ENCODE peak calls at places on chromosomes 6 and 20, in four cellular contexts. B is breast epithelium, V is HL-60, Z is sigmoid colon. W is an unnamed sample. For H3K27me3, the result is how much of the 10 kb centered on the place peaks cover.

GRCh38 chr6:136717297-136717990 is 74.8 kb downstream of the MAP3K5 start:
- DNase-seq in B (no peak), V (no peak), Z (no peak), W (no peak)

GRCh38 chr6:56040271-56040670 is 164.9 kb upstream of the BMP5 start:
- DNase-seq in B (no peak), V (no peak), Z (no peak), W (no peak)

GRCh38 chr6:129416337-129416990 is 293.5 kb downstream of the ARHGAP18 start:
- DNase-seq in V (no peak), B (no peak), Z (no peak), W (no peak)

GRCh38 chr6:132322398-132322797 is 78.9 kb downstream of the MOXD1 start:
- DNase-seq in Z (no peak), V (no peak), B (no peak), W (no peak)

GRCh38 chr6:81304486-81304885 is 448.0 kb downstream of the TENT5A start:
- DNase-seq in V (no peak), B (no peak), Z (no peak), W (no peak)

GRCh38 chr6:104941694-104942177 is 15.2 kb upstream of the LIN28B start:
- DNase-seq in B (no peak), Z (no peak), V (no peak), W (no peak)

GRCh38 chr6:30714263-30714662 is 2.8 kb downstream of the MDC1 start:
- DNase-seq in B (no peak), V (no peak), Z (no peak), W (no peak)

GRCh38 chr6:37602360-37602759 is 95.3 kb downstream of the MDGA1 start:
- DNase-seq in V (no peak), B (no peak), Z (no peak), W (no peak)

GRCh38 chr20:19495905-19496703 is 262.0 kb upstream of the RIN2 start:
- DNase-seq in B (no peak), V (no peak), Z (no peak), W (no peak)

GRCh38 chr20:2595076-2595475 is 57.4 kb upstream of the NOP56 start:
- DNase-seq in B (no peak), V (no peak), Z (no peak), W (no peak)

GRCh38 chr6:113351183-113351834 is 505.8 kb upstream of the MARCKS start:
- DNase-seq in B (no peak), Z (no peak), V (no peak), W (no peak)

GRCh38 chr20:34544109-34544793 is 14.3 kb upstream of the MAP1LC3A start:
- DNase-seq in Z (no peak), V (no peak), B (no peak), W (no peak)

GRCh38 chr6:80725156-80725930 is 618.9 kb downstream of the BCKDHB start:
- DNase-seq in B (no peak), V (no peak), Z (no peak), W (peak)

GRCh38 chr6:45966797-45967196 is 48.9 kb downstream of the CLIC5 start:
- DNase-seq in Z (no peak), V (peak), B (no peak), W (no peak)

GRCh38 chr6:52610745-52611355 is 34.0 kb upstream of the TRAM2 start:
- DNase-seq in B (no peak), Z (no peak), V (no peak), W (no peak)

GRCh38 chr6:15534970-15535369 is 127.9 kb downstream of the DTNBP1 start:
- DNase-seq in Z (no peak), V (peak), B (no peak), W (no peak)

GRCh38 chr6:71419217-71419953 is 130.8 kb downstream of the OGFRL1 start:
- DNase-seq in Z (no peak), V (no peak), B (peak), W (peak)

GRCh38 chr6:106360989-106361430 is 493 bp downstream of the CRYBG1 start:
- DNase-seq in V (peak), Z (no peak), B (peak), W (no peak)

GRCh38 chr20:24685736-24686135 is 216.3 kb downstream of the SYNDIG1 start:
- DNase-seq in Z (peak), B (peak), V (no peak), W (peak)

GRCh38 chr6:13666194-13667105 is 45.2 kb downstream of the RANBP9 start:
- DNase-seq in V (peak), B (no peak), Z (no peak), W (no peak)

GRCh38 chr6:98823845-98824162 is 10.6 kb upstream of the POU3F2 start:
- DNase-seq in Z (no peak), B (no peak), V (no peak), W (no peak)

GRCh38 chr6:5425797-5426196 is 164.5 kb downstream of the FARS2 start:
- DNase-seq in Z (no peak), B (no peak), V (no peak), W (peak)

GRCh38 chr6:149995971-149996370 is 29.4 kb downstream of the RAET1L start:
- DNase-seq in B (no peak), Z (no peak), V (no peak), W (peak)

GRCh38 chr6:93790976-93791375 is 371.6 kb upstream of the EPHA7 start:
- DNase-seq in B (no peak), Z (no peak), V (no peak), W (no peak)

GRCh38 chr6:30200551-30201281 is 12.5 kb downstream of the TRIM26 start:
- DNase-seq in V (peak), Z (no peak), B (no peak), W (no peak)

GRCh38 chr6:15945593-15946159 is 183.2 kb upstream of the MYLIP start:
- DNase-seq in B (no peak), Z (no peak), V (no peak), W (no peak)

GRCh38 chr6:106870069-106870468 is 104.5 kb downstream of the CD24 start:
- DNase-seq in Z (no peak), V (no peak), B (no peak), W (no peak)

GRCh38 chr6:56984374-56984773 is 29.5 kb downstream of the BEND6 start:
- DNase-seq in Z (no peak), B (no peak), V (peak), W (no peak)

GRCh38 chr6:141165012-141165411 is 967.7 kb upstream of the GJE1 start:
- DNase-seq in V (no peak), Z (no peak), B (no peak), W (no peak)

GRCh38 chr6:54282186-54282585 is 26.1 kb upstream of the TINAG start:
- DNase-seq in V (no peak), Z (no peak), B (no peak), W (no peak)

GRCh38 chr20:483791-484644 is 21.7 kb upstream of the TBC1D20 start:
- DNase-seq in Z (no peak), B (no peak), V (no peak), W (peak)

GRCh38 chr20:48342822-48343513 is 484.8 kb downstream of the PREX1 start:
- DNase-seq in B (no peak), V (no peak), Z (no peak), W (no peak)

GRCh38 chr6:135675862-135676261 is 175.6 kb upstream of the PDE7B start:
- DNase-seq in B (no peak), V (peak), Z (no peak), W (peak)

GRCh38 chr20:44646641-44647274 is 4.7 kb downstream of the ADA start:
- DNase-seq in V (peak), Z (no peak), B (no peak), W (no peak)

GRCh38 chr6:112352607-112353006 is 5.5 kb downstream of the RFPL4B start:
- DNase-seq in B (no peak), Z (no peak), V (no peak), W (no peak)

GRCh38 chr6:70651326-70651905 is 16.3 kb upstream of the SMAP1 start:
- DNase-seq in B (no peak), V (no peak), Z (no peak), W (no peak)

GRCh38 chr20:47352332-47353223 is 3.9 kb downstream of the ZMYND8 start:
- DNase-seq in B (no peak), V (no peak), Z (no peak), W (no peak)

GRCh38 chr6:129016844-129017243 is 133.9 kb downstream of the LAMA2 start:
- DNase-seq in B (no peak), V (no peak), Z (no peak), W (no peak)

GRCh38 chr20:10665027-10665561 is 8.7 kb downstream of the JAG1 start:
- DNase-seq in Z (no peak), B (no peak), V (no peak), W (no peak)

GRCh38 chr6:17417817-17418216 is 24.4 kb downstream of the CAP2 start:
- DNase-seq in B (no peak), V (no peak), Z (no peak), W (peak)

GRCh38 chr6:49543087-49543858 is 7.2 kb upstream of the C6orf141 start:
- DNase-seq in Z (no peak), B (no peak), V (peak), W (peak)
- H3K27me3 ChIP-seq in Z (under half), B (under half), V (under half), W (under half)

GRCh38 chr20:61801428-61801827 is 264.3 kb downstream of the TAF4 start:
- DNase-seq in V (no peak), Z (no peak), B (no peak), W (no peak)
- H3K27me3 ChIP-seq in V (under half), Z (under half), B (under half), W (half or more)

GRCh38 chr6:97067045-97067444 is 142.5 kb downstream of the KLHL32 start:
- DNase-seq in B (no peak), Z (no peak), V (no peak), W (no peak)
- H3K27me3 ChIP-seq in B (under half), Z (under half), V (under half), W (under half)

GRCh38 chr20:63420359-63421093 is 51.9 kb downstream of the KCNQ2 start:
- DNase-seq in V (no peak), Z (no peak), B (no peak), W (no peak)
- H3K27me3 ChIP-seq in V (under half), Z (under half), B (under half), W (half or more)

DNA sequence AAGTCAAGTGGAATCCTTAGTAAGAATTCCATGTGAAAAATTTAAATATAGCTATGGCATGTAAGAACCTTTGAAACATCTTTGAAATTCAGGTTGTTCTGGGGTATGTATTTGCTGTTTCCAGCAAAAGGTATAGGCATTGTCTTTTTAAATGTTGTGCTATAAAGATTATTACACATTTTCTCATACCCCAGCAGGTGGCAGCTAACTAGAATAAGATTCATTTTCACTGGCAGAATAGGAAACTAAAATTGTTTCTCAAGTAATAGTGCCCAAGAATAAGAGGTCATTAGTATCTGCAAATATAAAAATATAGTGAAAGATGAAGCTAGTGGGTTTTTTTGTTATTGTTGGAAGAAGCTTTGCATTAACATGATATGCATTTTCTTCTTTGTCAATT is 1.8 kb downstream of the GRIK2 start:
- DNase-seq in V (no peak), B (no peak), Z (no peak), W (no peak)
- H3K27me3 ChIP-seq in V (under half), B (under half), Z (under half), W (under half)

GRCh38 chr20:36400901-36401300 is 94.8 kb downstream of the DLGAP4 start:
- DNase-seq in V (no peak), B (no peak), Z (no peak), W (no peak)
- H3K27me3 ChIP-seq in V (under half), B (under half), Z (under half), W (under half)

W was measured in SJCRH30.